ENCODE peak calls at places on chromosomes 1 and 21, in four cellular contexts. One of them, this sample, is unnamed.

GRCh38 chr21:42677339-42678117 is 24.1 kb downstream of the PDE9A start:
- DNase-seq in GM12878: no peak
- DNase-seq in K562: no peak
- DNase-seq in HCT116: no peak
- DNase-seq in this sample: peak

GRCh38 chr1:112938188-112938587 is 17.8 kb downstream of the SLC16A1 start:
- DNase-seq in HCT116: no peak
- DNase-seq in K562: no peak
- DNase-seq in GM12878: no peak
- DNase-seq in this sample: no peak

GRCh38 chr1:66564250-66564649 is 30.3 kb downstream of the SGIP1 start:
- DNase-seq in GM12878: no peak
- DNase-seq in HCT116: peak
- DNase-seq in K562: no peak
- DNase-seq in this sample: peak

GRCh38 chr1:76764638-76765572 is 102.4 kb upstream of the ST6GALNAC5 start:
- DNase-seq in HCT116: no peak
- DNase-seq in GM12878: no peak
- DNase-seq in K562: no peak
- DNase-seq in this sample: peak

GRCh38 chr1:6738987-6739386 is 37.4 kb upstream of the DNAJC11 start:
- DNase-seq in GM12878: no peak
- DNase-seq in K562: no peak
- DNase-seq in HCT116: no peak
- DNase-seq in this sample: no peak

GRCh38 chr1:202343652-202344349 is 2.1 kb upstream of the UBE2T start:
- DNase-seq in GM12878: no peak
- DNase-seq in HCT116: peak
- DNase-seq in K562: peak
- DNase-seq in this sample: peak

GRCh38 chr1:232950919-232951579 is 638 bp downstream of the NTPCR start:
- DNase-seq in GM12878: no peak
- DNase-seq in HCT116: no peak
- DNase-seq in K562: peak
- DNase-seq in this sample: peak

GRCh38 chr1:47205918-47206317 is 16.1 kb upstream of the PDZK1IP1 start:
- DNase-seq in HCT116: no peak
- DNase-seq in K562: no peak
- DNase-seq in GM12878: no peak
- DNase-seq in this sample: no peak

GRCh38 chr1:212167098-212167497 is 118.1 kb upstream of the PPP2R5A start:
- DNase-seq in K562: no peak
- DNase-seq in HCT116: no peak
- DNase-seq in GM12878: no peak
- DNase-seq in this sample: peak

GRCh38 chr1:23526329-23527041 is 4.5 kb downstream of the E2F2 start:
- DNase-seq in GM12878: no peak
- DNase-seq in HCT116: no peak
- DNase-seq in K562: no peak
- DNase-seq in this sample: no peak

GRCh38 chr1:245751111-245751510 is 596.3 kb downstream of the KIF26B start:
- DNase-seq in K562: no peak
- DNase-seq in GM12878: no peak
- DNase-seq in HCT116: no peak
- DNase-seq in this sample: no peak

GRCh38 chr1:203185061-203185461 is 1.4 kb downstream of the CHI3L1 start:
- DNase-seq in GM12878: no peak
- DNase-seq in K562: no peak
- DNase-seq in HCT116: no peak
- DNase-seq in this sample: no peak

GRCh38 chr1:229231754-229232119 is 39.2 kb upstream of the RAB4A start:
- DNase-seq in GM12878: no peak
- DNase-seq in K562: no peak
- DNase-seq in HCT116: no peak
- DNase-seq in this sample: no peak

GRCh38 chr1:20588634-20589225 is at the start of gene CDA:
- DNase-seq in GM12878: no peak
- DNase-seq in HCT116: peak
- DNase-seq in K562: peak
- DNase-seq in this sample: no peak
- TF ChIP-seq POLR2A in GM12878: no peak
- TF ChIP-seq POLR2A in HCT116: no peak
- TF ChIP-seq POLR2A in K562: no peak
- TF ChIP-seq POLR2A in this sample: no peak

GRCh38 chr21:31873696-31874599 is 1.1 kb downstream of the HUNK start:
- DNase-seq in HCT116: no peak
- DNase-seq in K562: peak
- DNase-seq in GM12878: no peak
- DNase-seq in this sample: no peak

GRCh38 chr21:31874817-31875216 is 2.0 kb downstream of the HUNK start:
- DNase-seq in K562: no peak
- DNase-seq in GM12878: no peak
- DNase-seq in HCT116: no peak
- DNase-seq in this sample: no peak

GRCh38 chr21:31872072-31872451 is 758 bp upstream of the HUNK start:
- DNase-seq in HCT116: no peak
- DNase-seq in GM12878: no peak
- DNase-seq in K562: no peak
- DNase-seq in this sample: no peak

GRCh38 chr21:31872452-31873274 is at the start of gene HUNK:
- DNase-seq in K562: no peak
- DNase-seq in GM12878: no peak
- DNase-seq in HCT116: no peak
- DNase-seq in this sample: no peak

DNA sequence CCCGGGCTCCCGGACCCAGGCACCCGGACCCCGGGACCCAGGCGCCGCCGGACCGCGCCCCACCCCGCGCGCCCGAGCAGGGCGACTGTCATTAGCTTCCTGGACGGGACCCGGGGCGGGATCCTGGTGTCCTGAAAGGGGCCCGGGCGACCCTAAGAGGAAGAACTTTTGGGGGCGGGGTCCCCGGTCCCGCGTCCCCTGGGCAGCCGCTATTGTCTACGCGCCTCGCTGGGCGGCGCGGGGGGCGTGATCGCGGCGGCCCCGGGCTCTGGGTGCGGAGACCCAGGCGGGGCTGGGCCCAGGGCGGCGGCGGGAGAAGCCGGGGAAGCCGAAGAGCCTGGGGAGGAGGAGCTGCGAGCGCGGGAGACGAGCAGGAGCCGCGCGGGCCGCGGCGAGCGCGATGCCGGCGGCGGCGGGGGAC is 465 bp downstream of the HUNK start:
- DNase-seq in HCT116: no peak
- DNase-seq in K562: no peak
- DNase-seq in GM12878: no peak
- DNase-seq in this sample: no peak
- H3K9ac ChIP-seq in HCT116: no peak
- H3K9ac ChIP-seq in K562: no peak
- H3K9ac ChIP-seq in GM12878: no peak
- H3K9ac ChIP-seq in this sample: no peak

GRCh38 chr1:173702736-173703135 is 12.0 kb upstream of the KLHL20 start:
- DNase-seq in K562: no peak
- DNase-seq in GM12878: no peak
- DNase-seq in HCT116: no peak
- DNase-seq in this sample: no peak
- TF ChIP-seq POLR2AphosphoS5 in K562: no peak
- TF ChIP-seq POLR2AphosphoS5 in GM12878: no peak
- TF ChIP-seq POLR2AphosphoS5 in HCT116: no peak
- TF ChIP-seq POLR2AphosphoS5 in this sample: no peak

DNA sequence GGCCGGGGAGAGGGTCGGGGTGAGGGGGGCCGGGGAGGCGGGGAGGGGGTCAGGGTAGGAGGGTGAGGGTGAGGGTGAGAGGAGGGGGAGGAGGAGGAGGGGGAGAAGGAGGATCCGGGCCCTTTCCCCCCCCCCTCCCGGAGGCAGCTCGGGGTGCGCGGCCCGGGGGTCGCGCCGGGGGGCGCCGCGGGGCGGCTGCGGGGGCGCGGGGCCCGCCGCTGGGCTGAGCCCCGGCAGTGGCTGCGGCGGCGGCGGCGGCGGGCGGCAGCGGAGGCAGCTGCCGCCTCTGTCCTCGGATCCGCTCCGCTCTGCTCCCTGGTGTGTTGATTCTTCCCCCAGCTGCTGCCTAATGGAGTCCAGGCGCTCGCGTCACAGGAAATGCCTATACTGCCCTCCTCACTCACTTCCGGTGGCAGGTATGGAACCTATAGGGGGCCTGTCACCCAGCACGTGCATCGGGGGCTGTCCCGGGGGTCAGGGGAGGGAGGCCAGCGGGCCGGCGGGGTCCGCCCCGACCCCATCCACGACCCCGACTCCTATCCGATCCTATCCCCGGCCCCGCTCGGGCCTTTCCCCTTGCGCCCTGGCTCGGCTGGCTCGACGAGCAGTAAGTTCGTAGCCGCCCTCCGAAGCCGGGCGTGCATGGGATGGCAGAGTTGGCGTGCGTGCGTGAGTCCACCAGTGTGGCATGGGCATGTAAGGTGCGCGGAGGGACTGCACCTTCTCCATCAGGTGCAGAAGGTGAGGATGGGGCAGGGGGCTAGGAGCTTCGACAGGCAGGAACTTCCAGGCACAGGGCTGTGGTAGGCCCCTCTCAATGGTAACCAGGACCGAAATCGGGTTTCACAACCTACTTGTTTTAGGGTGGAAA is at the start of gene WDR26:
- DNase-seq in K562: peak
- DNase-seq in HCT116: peak
- DNase-seq in GM12878: peak
- DNase-seq in this sample: peak
- TF ChIP-seq POLR2A in K562: peak
- TF ChIP-seq POLR2A in HCT116: peak
- TF ChIP-seq POLR2A in GM12878: peak
- TF ChIP-seq POLR2A in this sample: peak

GRCh38 chr1:109802901-109803561 is 39.3 kb upstream of the EPS8L3 start:
- DNase-seq in HCT116: no peak
- DNase-seq in K562: no peak
- DNase-seq in GM12878: no peak
- DNase-seq in this sample: peak
- H3K9ac ChIP-seq in HCT116: no peak
- H3K9ac ChIP-seq in K562: peak
- H3K9ac ChIP-seq in GM12878: no peak
- H3K9ac ChIP-seq in this sample: no peak

DNA sequence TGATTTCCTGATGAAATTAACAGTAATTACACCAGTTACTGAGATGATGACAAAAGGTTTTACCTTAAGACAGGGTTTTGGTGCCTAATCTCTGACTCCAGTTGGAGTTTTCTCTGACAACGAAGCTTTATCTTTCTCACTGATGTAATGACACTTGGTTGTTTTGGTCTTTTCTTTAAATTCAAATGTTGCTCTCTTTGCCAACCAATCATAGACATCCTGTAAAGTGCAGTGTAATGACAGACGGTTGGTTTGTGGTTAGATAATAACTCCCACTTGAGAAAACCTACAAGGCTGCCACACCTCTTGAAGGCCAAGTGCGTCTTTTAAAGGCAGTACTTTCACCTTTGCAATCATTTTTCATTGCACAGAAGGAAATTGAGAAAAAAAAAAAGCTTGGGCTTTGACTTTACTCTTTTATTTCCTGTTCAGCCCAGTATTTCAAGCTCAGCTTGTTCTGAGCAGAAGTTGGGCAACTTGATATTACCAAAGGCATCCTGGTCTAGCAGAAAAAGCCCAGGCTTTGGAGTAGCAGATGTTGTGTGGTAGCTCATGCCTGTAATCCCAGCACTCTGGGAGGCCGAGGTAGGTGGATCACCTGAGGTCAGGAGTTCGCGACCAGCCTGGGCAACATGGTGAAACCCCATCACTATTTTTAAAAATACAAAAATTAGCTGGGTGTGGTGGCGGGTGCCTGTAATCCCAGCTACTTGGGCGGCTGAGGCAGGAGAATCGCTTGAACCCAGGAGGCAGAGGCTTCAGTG is 14.9 kb downstream of the PDIK1L start:
- DNase-seq in GM12878: no peak
- DNase-seq in HCT116: no peak
- DNase-seq in K562: peak
- DNase-seq in this sample: no peak
- TF ChIP-seq POLR2AphosphoS5 in GM12878: no peak
- TF ChIP-seq POLR2AphosphoS5 in HCT116: no peak
- TF ChIP-seq POLR2AphosphoS5 in K562: peak
- TF ChIP-seq POLR2AphosphoS5 in this sample: no peak

DNA sequence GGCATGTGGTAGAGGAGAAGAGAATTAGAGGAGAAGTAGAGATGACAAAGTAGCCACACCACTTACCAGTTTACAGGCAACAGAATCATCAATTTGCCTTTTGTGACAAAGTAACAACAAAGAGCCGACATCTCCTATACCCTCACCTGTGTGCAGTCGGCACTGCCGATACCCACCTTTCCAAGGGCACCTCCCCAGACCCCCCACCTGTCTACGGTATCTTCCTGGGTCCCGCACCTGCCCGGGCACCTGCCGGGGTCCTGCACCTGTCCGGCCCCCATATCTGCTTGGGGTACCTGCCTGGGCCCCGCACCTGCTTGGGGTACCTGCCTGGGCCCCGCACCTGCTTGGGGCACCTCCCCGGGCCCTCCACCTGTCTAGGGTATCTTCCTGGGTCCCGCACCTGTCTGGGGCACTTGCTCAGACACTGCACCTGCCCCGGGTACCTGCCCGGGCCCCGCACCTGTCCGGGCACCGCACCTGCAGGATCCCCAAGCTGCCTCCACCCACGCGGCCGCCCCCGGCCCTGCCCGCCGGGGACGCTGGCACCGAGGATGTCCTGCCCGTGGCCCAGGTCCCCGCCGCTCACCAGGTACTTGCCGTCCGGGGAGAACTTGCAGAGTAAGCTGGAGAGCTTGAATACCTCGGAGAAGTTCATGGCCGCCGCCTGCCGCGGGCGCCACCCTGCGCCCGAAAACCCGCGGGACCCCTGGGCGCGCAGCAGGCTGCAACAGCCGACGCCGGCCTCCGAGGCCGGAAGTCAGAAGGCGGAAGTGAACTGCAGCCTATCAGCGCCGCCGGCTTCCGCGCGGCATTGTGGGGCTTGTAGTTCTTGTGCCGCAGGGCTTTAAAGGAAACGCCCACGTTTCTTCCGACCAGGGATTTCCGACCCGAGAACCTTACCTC is at the start of gene WRAP73:
- DNase-seq in K562: peak
- DNase-seq in GM12878: peak
- DNase-seq in HCT116: peak
- DNase-seq in this sample: peak
- TF ChIP-seq POLR2A in K562: peak
- TF ChIP-seq POLR2A in GM12878: peak
- TF ChIP-seq POLR2A in HCT116: peak
- TF ChIP-seq POLR2A in this sample: peak

This sample was measured in endothelial cell of umbilical vein.